ENCODE peak calls at places on chromosomes 16 and 17, in seven cellular contexts. S is stomach, R is H1, W is sigmoid colon, Z is SK-N-SH, L is GM12878, M is esophagus muscularis mucosa. X is an unnamed sample.

GRCh38 chr17:83115202-83115651 is 35.8 kb downstream of the METRNL start:
- DNase-seq in S (no peak), R (no peak), L (no peak), Z (no peak), W (peak), M (no peak), X (no peak)

GRCh38 chr17:11950771-11951519 is 46.3 kb downstream of the ZNF18 start:
- DNase-seq in L (no peak), W (no peak), R (no peak), Z (no peak), S (no peak), M (no peak), X (no peak)

GRCh38 chr17:82716383-82717181 is at the start of gene FN3KRP:
- DNase-seq in L (peak), W (peak), R (peak), S (peak), M (peak), Z (peak), X (peak)

GRCh38 chr17:45043813-45044540 is 7.5 kb downstream of the DCAKD start:
- DNase-seq in R (no peak), L (no peak), Z (no peak), M (no peak), W (no peak), S (no peak), X (no peak)

GRCh38 chr16:84553873-84554399 is 49.5 kb upstream of the MEAK7 start:
- DNase-seq in Z (no peak), R (no peak), W (no peak), L (no peak), M (no peak), S (no peak), X (no peak)

GRCh38 chr17:48472485-48473281 is 42.7 kb upstream of the SKAP1 start:
- DNase-seq in S (no peak), R (no peak), Z (no peak), W (no peak), L (no peak), M (no peak), X (no peak)

GRCh38 chr17:17675925-17676534 is 5.2 kb upstream of the RAI1 start:
- DNase-seq in S (no peak), Z (no peak), R (no peak), W (no peak), L (no peak), M (no peak), X (no peak)

GRCh38 chr16:64717871-64718270 is 404.0 kb downstream of the CDH11 start:
- DNase-seq in Z (no peak), W (no peak), M (no peak), L (no peak), S (no peak), R (no peak), X (no peak)

GRCh38 chr17:39057807-39058206 is 90.6 kb upstream of the FBXO47 start:
- DNase-seq in R (peak), L (no peak), M (no peak), W (no peak), S (no peak), Z (no peak), X (no peak)

GRCh38 chr17:64281962-64282752 is 19.1 kb upstream of the TEX2 start:
- DNase-seq in Z (peak), L (peak), S (peak), R (peak), W (peak), M (no peak), X (peak)

GRCh38 chr16:20303012-20303411 is 24.3 kb downstream of the GP2 start:
- DNase-seq in M (no peak), L (no peak), Z (no peak), S (no peak), W (no peak), R (no peak), X (no peak)

GRCh38 chr17:34584805-34585416 is 5.5 kb downstream of the TMEM132E start:
- DNase-seq in Z (peak), S (no peak), L (no peak), R (no peak), W (no peak), M (no peak), X (no peak)

GRCh38 chr16:67986949-67987348 is 6.7 kb upstream of the DPEP3 start:
- DNase-seq in S (no peak), Z (no peak), W (no peak), M (no peak), R (no peak), L (no peak), X (no peak)

GRCh38 chr17:6231886-6232767 is 161.9 kb downstream of the WSCD1 start:
- DNase-seq in M (no peak), S (no peak), Z (no peak), W (no peak), L (no peak), R (no peak), X (no peak)

GRCh38 chr17:82390015-82390859 is 18.7 kb downstream of the UTS2R start:
- DNase-seq in R (no peak), S (no peak), Z (no peak), M (no peak), L (no peak), W (no peak), X (no peak)

GRCh38 chr17:29151567-29151966 is 28.6 kb downstream of the MYO18A start:
- DNase-seq in Z (no peak), R (no peak), M (no peak), L (no peak), W (no peak), S (no peak), X (no peak)

GRCh38 chr17:40306395-40306794 is 2.6 kb upstream of the RARA start:
- DNase-seq in S (no peak), Z (peak), L (no peak), W (no peak), R (no peak), M (no peak), X (no peak)

GRCh38 chr17:40304464-40304863 is 4.5 kb upstream of the RARA start:
- DNase-seq in Z (no peak), R (no peak), S (no peak), W (peak), M (no peak), L (no peak), X (no peak)

GRCh38 chr17:40301315-40301714 is 7.7 kb upstream of the RARA start:
- DNase-seq in R (no peak), W (no peak), L (no peak), M (no peak), S (peak), Z (no peak), X (peak)

GRCh38 chr17:40303706-40304450 is 5.1 kb upstream of the RARA start:
- DNase-seq in M (no peak), Z (peak), W (peak), L (no peak), R (no peak), S (no peak), X (peak)

DNA sequence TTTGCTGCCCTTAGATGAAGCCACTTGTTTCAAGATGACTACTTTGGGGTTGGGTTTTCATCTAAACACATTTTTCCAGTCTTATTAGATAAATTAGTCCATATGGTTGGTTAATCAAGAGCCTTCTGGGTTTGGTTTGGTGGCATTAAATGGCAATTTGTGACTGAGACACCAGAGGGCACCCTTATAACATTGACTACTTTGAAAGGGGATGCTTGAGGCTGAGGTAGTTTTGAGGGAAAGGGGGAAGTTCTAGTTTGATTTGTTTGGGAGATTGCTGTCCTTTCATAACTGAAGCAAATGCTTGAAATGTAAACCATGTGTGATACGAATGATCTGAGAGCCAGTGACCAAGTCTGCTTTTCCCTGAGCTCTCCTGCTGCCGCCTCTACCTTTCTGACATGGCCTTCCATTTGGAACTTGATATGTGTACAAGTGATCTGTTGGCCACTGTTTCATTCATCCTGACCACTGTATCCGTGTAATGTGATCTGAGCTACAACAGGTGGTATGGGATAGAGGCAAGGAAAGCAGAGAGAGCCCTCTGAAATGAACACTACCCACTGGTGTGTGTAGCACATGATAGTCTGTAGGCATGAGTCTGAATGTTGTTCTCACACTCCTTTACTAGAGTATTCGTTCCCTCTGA is 5.8 kb upstream of the RARA start:
- DNase-seq in S (peak), Z (peak), M (no peak), R (no peak), L (no peak), W (no peak), X (peak)
- TF ChIP-seq POLR2AphosphoS5 in S (no peak), Z (no peak), M (no peak), R (no peak), L (no peak), W (no peak), X (no peak)

GRCh38 chr17:55931448-55931847 is 180.6 kb downstream of the PCTP start:
- DNase-seq in Z (no peak), R (no peak), S (no peak), W (no peak), L (no peak), M (no peak), X (no peak)
- TF ChIP-seq EP300 in Z (no peak), R (no peak), S (no peak), W (no peak), L (no peak), M (no peak), X (no peak)

GRCh38 chr16:1457489-1458245 is 13.3 kb upstream of the CCDC154 start:
- DNase-seq in Z (no peak), W (no peak), R (peak), S (no peak), L (no peak), M (no peak), X (no peak)
- TF ChIP-seq POLR2AphosphoS5 in Z (no peak), W (no peak), R (no peak), S (no peak), L (no peak), M (no peak), X (no peak)

DNA sequence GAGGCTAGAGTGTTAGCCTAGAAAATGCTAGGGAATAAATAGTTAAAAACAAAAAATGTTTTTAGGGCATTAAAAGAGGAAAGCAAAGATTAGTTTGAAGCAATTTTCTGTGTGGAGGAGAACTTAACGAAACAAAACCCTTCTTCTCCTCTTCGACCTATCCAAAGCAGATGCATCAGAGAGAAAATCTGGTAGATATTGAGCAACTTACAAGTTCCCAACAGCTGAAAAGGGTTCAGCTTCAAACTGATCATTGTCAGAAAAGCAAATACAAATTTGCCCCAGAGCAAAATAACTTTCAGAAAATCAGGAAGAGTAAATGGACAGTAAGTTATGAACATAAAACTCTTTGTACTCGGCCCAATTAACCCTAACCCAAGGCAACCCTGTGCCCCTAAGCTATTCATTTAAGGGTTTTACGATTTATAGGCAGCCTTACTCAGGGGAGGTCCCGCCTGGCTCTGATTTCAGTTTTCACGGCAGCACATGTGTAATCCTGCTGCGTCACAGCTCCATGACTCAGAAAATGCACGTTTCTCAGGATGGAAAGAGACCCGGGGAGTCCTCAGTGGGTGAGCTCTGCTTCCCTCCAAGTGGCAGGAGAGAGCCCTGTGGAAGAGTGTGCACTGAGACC is 405.7 kb upstream of the SALL1 start:
- DNase-seq in W (peak), Z (no peak), M (peak), S (no peak), L (no peak), R (no peak), X (peak)
- TF ChIP-seq EP300 in W (no peak), Z (no peak), M (no peak), S (no peak), L (no peak), R (no peak), X (no peak)